ENCODE peak calls at places on chromosomes 1 and 21, in ten cellular contexts. M, L, I, C, K, A, S, Q, J and X are unnamed samples.

GRCh38 chr1:197418693-197419092 is 150.6 kb downstream of the CRB1 start:
- DNase-seq in M (no peak), L (no peak), I (no peak), C (no peak), K (no peak), A (no peak), S (no peak), Q (no peak), J (no peak), X (no peak)

GRCh38 chr21:19510057-19510456 is 1106.5 kb upstream of the TMPRSS15 start:
- DNase-seq in M (no peak), L (no peak), I (no peak), C (no peak), K (no peak), A (no peak), S (no peak), Q (no peak), J (no peak), X (no peak)

GRCh38 chr1:28804071-28804470 is 7.9 kb upstream of the OPRD1 start:
- DNase-seq in M (no peak), L (no peak), I (no peak), C (no peak), K (no peak), A (no peak), S (no peak), Q (no peak), J (no peak), X (no peak)

GRCh38 chr1:56389813-56390539 is 189.4 kb downstream of the PLPP3 start:
- DNase-seq in M (peak), L (peak), I (no peak), C (no peak), K (no peak), A (peak), S (no peak), Q (no peak), J (no peak), X (peak)

GRCh38 chr1:98739762-98740161 is 78.2 kb downstream of the SNX7 start:
- DNase-seq in M (no peak), L (no peak), I (no peak), C (no peak), K (no peak), A (peak), S (no peak), Q (no peak), J (peak), X (no peak)

GRCh38 chr1:89761901-89762300 is 58.9 kb upstream of the LRRC8D start:
- DNase-seq in M (no peak), L (no peak), I (no peak), C (no peak), K (no peak), A (no peak), S (no peak), Q (no peak), J (no peak), X (no peak)

GRCh38 chr1:104636581-104636980 is 886.9 kb downstream of the AMY1C start:
- DNase-seq in M (peak), L (no peak), I (no peak), C (no peak), K (no peak), A (peak), S (no peak), Q (no peak), J (peak), X (no peak)

GRCh38 chr1:7299329-7299799 is 471.7 kb upstream of the VAMP3 start:
- DNase-seq in M (peak), L (peak), I (peak), C (no peak), K (peak), A (peak), S (no peak), Q (no peak), J (peak), X (no peak)

GRCh38 chr1:3399732-3400131 is 54.7 kb upstream of the ARHGEF16 start:
- DNase-seq in M (no peak), L (no peak), I (no peak), C (no peak), K (no peak), A (no peak), S (no peak), Q (no peak), J (no peak), X (no peak)

GRCh38 chr21:33396966-33397365 is 6.2 kb upstream of the IFNGR2 start:
- DNase-seq in M (no peak), L (peak), I (peak), C (no peak), K (no peak), A (no peak), S (no peak), Q (no peak), J (no peak), X (no peak)

GRCh38 chr1:93839307-93839706 is 39.7 kb downstream of the DNTTIP2 start:
- DNase-seq in M (peak), L (peak), I (peak), C (no peak), K (peak), A (peak), S (no peak), Q (no peak), J (peak), X (no peak)

GRCh38 chr1:165182975-165183374 is 173.5 kb downstream of the LMX1A start:
- DNase-seq in M (no peak), L (no peak), I (no peak), C (no peak), K (no peak), A (no peak), S (no peak), Q (no peak), J (no peak), X (no peak)

GRCh38 chr1:8214501-8215173 is 103.3 kb upstream of the SLC45A1 start:
- DNase-seq in M (no peak), L (peak), I (no peak), C (no peak), K (no peak), A (no peak), S (no peak), Q (no peak), J (no peak), X (no peak)

GRCh38 chr21:43916691-43917514 is 51.9 kb downstream of the AGPAT3 start:
- DNase-seq in M (no peak), L (peak), I (no peak), C (peak), K (no peak), A (no peak), S (peak), Q (peak), J (no peak), X (no peak)

GRCh38 chr1:90710579-90711536 is 6.2 kb downstream of the BARHL2 start:
- DNase-seq in M (no peak), L (no peak), I (no peak), C (no peak), K (no peak), A (no peak), S (no peak), Q (no peak), J (no peak), X (peak)

GRCh38 chr1:151934048-151934493 is 24.8 kb upstream of the THEM4 start:
- DNase-seq in M (peak), L (peak), I (peak), C (peak), K (no peak), A (peak), S (no peak), Q (no peak), J (peak), X (peak)

GRCh38 chr21:40049031-40049958 is 182.1 kb downstream of the PCP4 start:
- DNase-seq in M (no peak), L (no peak), I (no peak), C (no peak), K (no peak), A (peak), S (no peak), Q (no peak), J (peak), X (no peak)

GRCh38 chr1:113879459-113880038 is 7.8 kb downstream of the BCL2L15 start:
- DNase-seq in M (no peak), L (no peak), I (no peak), C (no peak), K (no peak), A (no peak), S (no peak), Q (no peak), J (no peak), X (no peak)

GRCh38 chr1:152227310-152227928 is 3.4 kb upstream of the HRNR start:
- DNase-seq in M (peak), L (peak), I (peak), C (no peak), K (no peak), A (peak), S (no peak), Q (no peak), J (peak), X (no peak)

GRCh38 chr1:200072636-200073285 is 45.3 kb downstream of the NR5A2 start:
- DNase-seq in M (no peak), L (no peak), I (no peak), C (no peak), K (no peak), A (no peak), S (no peak), Q (no peak), J (no peak), X (no peak)

GRCh38 chr1:5728956-5729355 is 263.3 kb downstream of the NPHP4 start:
- DNase-seq in M (no peak), L (no peak), I (no peak), C (no peak), K (no peak), A (no peak), S (no peak), Q (no peak), J (no peak), X (no peak)

GRCh38 chr1:17930635-17931034 is 175.5 kb downstream of the ACTL8 start:
- DNase-seq in M (no peak), L (no peak), I (no peak), C (no peak), K (no peak), A (no peak), S (no peak), Q (no peak), J (no peak), X (no peak)

GRCh38 chr1:92968138-92969032 is 7.1 kb upstream of the DIPK1A start:
- DNase-seq in M (peak), L (no peak), I (peak), C (no peak), K (no peak), A (peak), S (no peak), Q (no peak), J (peak), X (no peak)

GRCh38 chr21:37916795-37917142 is 512 bp upstream of the KCNJ6 start:
- DNase-seq in M (no peak), L (no peak), I (peak), C (no peak), K (no peak), A (no peak), S (no peak), Q (no peak), J (no peak), X (peak)

DNA sequence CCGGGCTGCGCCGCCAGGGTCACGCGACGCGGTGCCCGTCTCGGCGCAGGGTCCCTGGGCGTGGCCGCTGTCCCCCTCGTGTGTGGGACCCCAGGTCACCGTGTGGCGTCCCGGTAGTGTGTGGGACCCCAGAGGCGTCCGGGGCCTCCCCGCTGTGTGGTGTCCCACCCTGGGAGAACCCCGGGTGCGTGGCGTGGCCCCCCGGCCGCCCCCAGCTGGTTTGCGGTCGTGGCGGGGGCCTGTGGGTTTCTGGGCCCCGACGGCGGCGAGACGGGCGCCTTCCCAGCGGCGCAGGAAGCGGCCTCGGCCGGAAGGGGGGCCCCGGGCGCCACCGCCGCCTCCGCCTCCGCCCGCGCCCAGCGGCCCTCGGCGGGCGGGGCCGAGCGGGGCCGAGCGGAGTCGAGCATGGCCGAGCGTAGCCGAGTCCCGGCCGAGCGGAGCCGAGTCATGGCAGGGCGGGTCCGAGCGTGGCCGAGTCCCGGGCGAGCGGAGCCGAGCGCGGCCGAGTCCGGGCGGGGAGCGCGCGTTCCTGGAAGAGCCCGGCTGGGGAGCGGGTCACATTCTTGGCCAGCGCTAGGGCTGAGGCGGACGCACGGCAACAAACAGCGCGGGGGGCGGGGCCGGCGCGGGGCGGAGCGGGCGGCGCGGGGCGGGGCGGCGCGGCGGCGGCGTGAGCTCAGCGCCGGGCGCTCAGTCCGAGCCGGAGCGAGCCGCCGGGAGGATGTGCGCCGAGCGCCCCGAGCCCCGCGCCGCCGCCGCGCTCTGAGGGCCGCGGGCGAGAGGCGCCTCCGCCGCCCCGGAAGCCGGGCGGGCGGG is 570 bp upstream of the SKI start:
- DNase-seq in M (peak), L (peak), I (peak), C (peak), K (peak), A (peak), S (peak), Q (peak), J (peak), X (peak)
- TF ChIP-seq CTCF in M (no peak), L (no peak), I (no peak), C (no peak), K (no peak), A (no peak), S (no peak), Q (no peak), J (no peak), X (no peak)

DNA sequence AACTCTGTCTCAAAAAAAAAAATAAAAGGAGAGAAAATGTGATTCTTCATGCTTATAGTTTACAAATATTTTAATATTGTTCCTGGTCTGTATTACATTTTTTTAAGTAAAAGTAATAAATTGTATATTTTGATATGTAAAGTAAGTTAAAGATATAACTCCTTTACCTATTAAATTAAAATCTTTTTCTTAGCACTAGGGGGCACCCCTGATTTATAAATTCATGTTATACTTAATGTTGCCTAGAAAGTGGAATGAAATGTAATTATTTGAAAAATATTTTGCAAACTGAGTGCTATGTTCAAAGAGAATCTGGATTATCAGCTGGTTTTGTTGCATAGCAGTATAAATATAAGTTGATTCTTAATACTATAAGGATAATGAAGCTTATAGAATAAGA is 49.2 kb downstream of the RALGPS2 start:
- DNase-seq in M (peak), L (peak), I (peak), C (no peak), K (no peak), A (no peak), S (no peak), Q (no peak), J (peak), X (no peak)
- TF ChIP-seq CTCF in M (peak), L (peak), I (peak), C (peak), K (peak), A (peak), S (peak), Q (peak), J (peak), X (peak)

GRCh38 chr1:186983327-186983726 is 154.6 kb downstream of the PLA2G4A start:
- DNase-seq in M (no peak), L (peak), I (peak), C (no peak), K (peak), A (no peak), S (no peak), Q (peak), J (no peak), X (no peak)

GRCh38 chr1:186984959-186985358 is 156.2 kb downstream of the PLA2G4A start:
- DNase-seq in M (no peak), L (no peak), I (no peak), C (no peak), K (no peak), A (no peak), S (no peak), Q (no peak), J (no peak), X (no peak)

GRCh38 chr1:186985889-186986491 is 157.2 kb downstream of the PLA2G4A start:
- DNase-seq in M (peak), L (peak), I (peak), C (no peak), K (no peak), A (peak), S (no peak), Q (no peak), J (peak), X (no peak)

GRCh38 chr1:186987065-186987464 is 158.3 kb downstream of the PLA2G4A start:
- DNase-seq in M (no peak), L (no peak), I (no peak), C (no peak), K (no peak), A (no peak), S (no peak), Q (no peak), J (no peak), X (no peak)

DNA sequence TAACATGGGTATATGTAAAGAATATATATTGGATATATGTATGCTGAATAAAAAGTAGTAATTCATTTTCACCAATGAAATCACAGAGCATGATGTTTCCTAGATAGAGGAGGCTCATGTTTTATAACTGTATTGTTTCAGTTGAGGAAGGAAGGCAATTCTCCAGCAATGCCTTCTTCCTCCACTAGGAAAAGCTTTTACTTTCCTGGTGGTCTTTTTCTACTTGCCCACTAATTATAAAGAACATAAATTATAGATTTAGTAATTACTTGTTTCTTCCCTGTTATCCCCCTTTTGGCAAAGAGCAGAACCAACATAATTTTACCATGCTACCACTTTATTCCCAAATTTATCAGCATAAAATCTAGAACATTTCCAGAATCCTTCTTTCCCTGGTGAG is 159.0 kb downstream of the PLA2G4A start:
- DNase-seq in M (no peak), L (no peak), I (no peak), C (no peak), K (no peak), A (no peak), S (no peak), Q (no peak), J (no peak), X (no peak)
- TF ChIP-seq CTCF in M (peak), L (peak), I (peak), C (no peak), K (no peak), A (peak), S (no peak), Q (no peak), J (peak), X (peak)

DNA sequence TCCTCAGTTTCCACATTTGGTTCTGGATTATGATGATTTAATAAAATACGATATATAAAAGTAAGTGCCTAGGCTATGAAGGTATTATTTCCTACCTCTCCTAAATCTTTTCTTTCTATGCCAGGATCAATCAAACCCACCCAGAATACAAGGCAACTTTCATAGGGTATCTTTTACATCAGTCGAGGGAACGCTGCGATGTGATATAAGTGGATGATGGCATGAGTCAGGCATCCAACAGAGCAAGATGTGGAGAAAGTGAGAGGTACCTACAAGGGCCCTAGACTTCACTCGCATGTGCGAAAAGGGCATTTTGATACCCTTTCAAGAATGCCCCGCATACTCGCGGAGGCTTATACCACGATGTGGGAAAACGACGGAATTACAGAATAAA is 730 bp downstream of the TTLL7 start:
- DNase-seq in M (no peak), L (peak), I (peak), C (no peak), K (no peak), A (no peak), S (no peak), Q (no peak), J (no peak), X (no peak)
- TF ChIP-seq CTCF in M (no peak), L (no peak), I (no peak), C (no peak), K (no peak), A (peak), S (no peak), Q (no peak), J (no peak), X (no peak)